ENCODE peak calls at places on chromosomes 6 and 20, in nine cellular contexts. C, S, R, Q, T, I, H, L and G are unnamed samples.

GRCh38 chr20:4090756-4091331 is 75.5 kb upstream of the RNF24 start:
- DNase-seq in C (peak; percentile 61), S (no peak), R (no peak), Q (no peak), T (no peak), I (no peak), H (no peak), L (no peak), G (no peak)

GRCh38 chr6:14671937-14672336 is 554.4 kb downstream of the CD83 start:
- DNase-seq in C (no peak), S (no peak), R (no peak), Q (no peak), T (no peak), I (no peak), H (no peak), L (no peak), G (no peak)

GRCh38 chr20:47272893-47273590 is 83.5 kb downstream of the ZMYND8 start:
- DNase-seq in C (peak; percentile 20), S (no peak), R (no peak), Q (peak; percentile 68), T (peak; percentile 46), I (no peak), H (no peak), L (no peak), G (no peak)

GRCh38 chr6:52534966-52535390 is 41.9 kb downstream of the TRAM2 start:
- DNase-seq in C (no peak), S (no peak), R (no peak), Q (no peak), T (no peak), I (no peak), H (no peak), L (no peak), G (no peak)

GRCh38 chr6:35078226-35078850 is 62.8 kb downstream of the TCP11 start:
- DNase-seq in C (no peak), S (peak; percentile 40), R (no peak), Q (no peak), T (no peak), I (peak; percentile 50), H (no peak), L (no peak), G (no peak)

GRCh38 chr6:125587624-125588023 is 161.8 kb upstream of the HEY2 start:
- DNase-seq in C (no peak), S (no peak), R (no peak), Q (no peak), T (no peak), I (no peak), H (no peak), L (no peak), G (no peak)

GRCh38 chr20:52047811-52048302 is 143.7 kb downstream of the ZFP64 start:
- DNase-seq in C (no peak), S (no peak), R (no peak), Q (no peak), T (no peak), I (no peak), H (no peak), L (no peak), G (no peak)

GRCh38 chr6:29019629-29020028 is 14.5 kb upstream of the ZNF311 start:
- DNase-seq in C (no peak), S (no peak), R (no peak), Q (no peak), T (no peak), I (no peak), H (no peak), L (no peak), G (no peak)

GRCh38 chr6:36357872-36358234 is 21.2 kb upstream of the BNIP5 start:
- DNase-seq in C (no peak), S (no peak), R (no peak), Q (no peak), T (no peak), I (no peak), H (no peak), L (no peak), G (no peak)

GRCh38 chr6:113313841-113314240 is 543.3 kb upstream of the MARCKS start:
- DNase-seq in C (no peak), S (no peak), R (no peak), Q (no peak), T (no peak), I (no peak), H (no peak), L (no peak), G (no peak)

GRCh38 chr6:55643868-55644267 is 64.9 kb upstream of the HMGCLL1 start:
- DNase-seq in C (no peak), S (no peak), R (no peak), Q (no peak), T (no peak), I (no peak), H (no peak), L (no peak), G (no peak)

GRCh38 chr6:107009499-107009898 is 18.5 kb upstream of the MTRES1 start:
- DNase-seq in C (no peak), S (no peak), R (no peak), Q (no peak), T (no peak), I (no peak), H (no peak), L (no peak), G (no peak)

GRCh38 chr6:45127185-45127584 is 200.9 kb upstream of the RUNX2 start:
- DNase-seq in C (no peak), S (no peak), R (no peak), Q (no peak), T (no peak), I (no peak), H (no peak), L (no peak), G (no peak)

GRCh38 chr6:90940812-90941481 is 354.1 kb upstream of the MAP3K7 start:
- DNase-seq in C (peak; percentile 10), S (no peak), R (no peak), Q (peak; percentile 16), T (no peak), I (no peak), H (no peak), L (no peak), G (no peak)

GRCh38 chr6:157213426-157213825 is 109.9 kb downstream of the TMEM242 start:
- DNase-seq in C (no peak), S (no peak), R (no peak), Q (no peak), T (no peak), I (no peak), H (no peak), L (no peak), G (no peak)
- H3K27ac ChIP-seq in C (no peak overlapping the region), S (no peak overlapping the region), R (no peak overlapping the region), Q (no peak overlapping the region), T (no peak overlapping the region), I (no peak overlapping the region), H (no peak overlapping the region), L (no peak overlapping the region), G (no peak overlapping the region)

GRCh38 chr20:45469336-45470261 is at the start of gene WFDC2:
- DNase-seq in C (no peak), S (peak; percentile 57), R (no peak), Q (peak; percentile 65), T (no peak), I (peak; percentile 96), H (no peak), L (peak; percentile 86), G (no peak)

GRCh38 chr20:45470262-45470931 is 844 bp downstream of the WFDC2 start:
- DNase-seq in C (no peak), S (peak; percentile 75), R (peak; percentile 25), Q (peak; percentile 59), T (no peak), I (peak; percentile 95), H (no peak), L (peak; percentile 89), G (no peak)

GRCh38 chr20:45467172-45467571 is 2.4 kb upstream of the WFDC2 start:
- DNase-seq in C (no peak), S (no peak), R (no peak), Q (no peak), T (no peak), I (no peak), H (no peak), L (no peak), G (no peak)

GRCh38 chr20:45465492-45466266 is 3.9 kb upstream of the WFDC2 start:
- DNase-seq in C (no peak), S (no peak), R (no peak), Q (no peak), T (no peak), I (no peak), H (no peak), L (no peak), G (no peak)

DNA sequence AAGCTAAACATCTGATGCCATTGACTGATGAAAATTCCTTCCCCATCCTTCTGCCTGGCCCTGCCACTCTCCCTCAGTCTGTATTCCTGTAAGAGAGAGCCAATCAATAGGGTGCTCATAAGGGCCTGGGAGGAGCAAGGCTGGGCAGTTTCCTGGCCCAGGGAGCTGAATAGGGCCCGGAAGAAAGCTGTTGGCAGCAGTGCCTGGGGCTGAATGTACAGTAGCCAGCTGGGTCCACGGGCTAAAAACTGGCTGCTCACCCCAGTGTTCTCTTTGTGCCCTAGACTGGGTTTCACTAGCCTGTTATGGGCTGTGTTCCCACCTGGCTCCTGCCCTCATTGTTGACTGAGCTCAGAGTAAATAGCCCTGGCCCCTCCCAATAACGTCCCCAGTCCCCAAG is 1.7 kb upstream of the WFDC2 start:
- DNase-seq in C (no peak), S (no peak), R (no peak), Q (no peak), T (no peak), I (no peak), H (no peak), L (no peak), G (no peak)
- H3K27ac ChIP-seq in C (no peak overlapping the region), S (no peak overlapping the region), R (no peak overlapping the region), Q (no peak overlapping the region), T (no peak overlapping the region), I (no peak overlapping the region), H (no peak overlapping the region), L (no peak overlapping the region), G (no peak overlapping the region)

GRCh38 chr6:169453221-169453620 is 199.6 kb upstream of the THBS2 start:
- DNase-seq in C (no peak), S (no peak), R (no peak), Q (no peak), T (no peak), I (no peak), H (no peak), L (no peak), G (no peak)

GRCh38 chr6:169452869-169453186 is 199.2 kb upstream of the THBS2 start:
- DNase-seq in C (no peak), S (no peak), R (peak; percentile 41), Q (no peak), T (no peak), I (no peak), H (no peak), L (no peak), G (no peak)

GRCh38 chr6:169454204-169454871 is 200.7 kb upstream of the THBS2 start:
- DNase-seq in C (peak; percentile 84), S (no peak), R (peak; percentile 76), Q (peak; percentile 33), T (no peak), I (no peak), H (no peak), L (no peak), G (no peak)

GRCh38 chr6:169451065-169451840 is 197.6 kb upstream of the THBS2 start:
- DNase-seq in C (no peak), S (no peak), R (no peak), Q (no peak), T (no peak), I (no peak), H (no peak), L (no peak), G (no peak)

GRCh38 chr6:169452117-169452868 is 198.6 kb upstream of the THBS2 start:
- DNase-seq in C (peak; percentile 92), S (peak; percentile 89), R (peak; percentile 92), Q (peak; percentile 40), T (no peak), I (peak; percentile 92), H (no peak), L (no peak), G (no peak)
- H3K27ac ChIP-seq in C (peak overlapping the region; percentile 90), S (peak overlapping the region; percentile 77), R (peak overlapping the region; percentile 93), Q (no peak overlapping the region), T (no peak overlapping the region), I (peak overlapping the region; percentile 76), H (peak overlapping the region; percentile 48), L (peak overlapping the region; percentile 77), G (no peak overlapping the region)

GRCh38 chr6:139380611-139381010 is 6.2 kb upstream of the CITED2 start:
- DNase-seq in C (no peak), S (no peak), R (no peak), Q (no peak), T (no peak), I (no peak), H (no peak), L (no peak), G (no peak)
- H3K27ac ChIP-seq in C (no peak overlapping the region), S (no peak overlapping the region), R (no peak overlapping the region), Q (no peak overlapping the region), T (no peak overlapping the region), I (no peak overlapping the region), H (no peak overlapping the region), L (no peak overlapping the region), G (no peak overlapping the region)